ENCODE peak calls at places on chromosomes 3 and 15, in eight cellular contexts. Z is activated naive CD4-positive, alpha-beta T cell treated with anti-CD3 and anti-CD28 coated beads, Interleukin-2, amount 50 U/mL, for 72 hours; C is cardiac muscle cell; V is psoas muscle; O is Calu3; D is retina; A is SK-N-DZ; N is NAMALWA. W is an unnamed sample.

GRCh38 chr15:81813215-81813614 is 232.6 kb downstream of the MEX3B start:
- DNase-seq in C (no peak), A (no peak), D (no peak), Z (no peak), V (no peak), O (no peak), N (no peak), W (no peak)

GRCh38 chr3:186895406-186895805 is 34.9 kb upstream of the ST6GAL1 start:
- DNase-seq in Z (no peak), C (no peak), D (no peak), O (no peak), N (no peak), V (no peak), A (no peak), W (no peak)

GRCh38 chr15:43774062-43774461 is 2.7 kb downstream of the ELL3 start:
- DNase-seq in V (no peak), C (no peak), A (no peak), Z (no peak), D (no peak), N (no peak), O (no peak), W (no peak)

GRCh38 chr15:68635142-68635541 is 56.3 kb downstream of the CORO2B start:
- DNase-seq in A (no peak), O (no peak), Z (no peak), V (no peak), D (no peak), C (no peak), N (peak), W (no peak)

GRCh38 chr3:127678611-127679533 is 6.1 kb downstream of the ABTB1 start:
- DNase-seq in Z (peak), N (no peak), A (no peak), D (no peak), O (no peak), C (no peak), V (peak), W (no peak)

GRCh38 chr15:77541421-77542181 is 91.1 kb downstream of the LINGO1 start:
- DNase-seq in O (no peak), C (no peak), Z (no peak), N (no peak), V (no peak), D (peak), A (no peak), W (no peak)

GRCh38 chr3:122857019-122857418 is 62.1 kb downstream of the SLC49A4 start:
- DNase-seq in D (no peak), V (no peak), Z (no peak), C (no peak), A (no peak), O (no peak), N (no peak), W (no peak)

GRCh38 chr15:36911322-36911944 is 188.9 kb downstream of the MEIS2 start:
- DNase-seq in Z (no peak), V (no peak), N (no peak), C (no peak), O (no peak), A (no peak), D (no peak), W (no peak)

GRCh38 chr15:25240461-25241021 is 198.3 kb downstream of the UBE3A start:
- DNase-seq in A (no peak), C (no peak), O (no peak), Z (peak), N (no peak), D (no peak), V (peak), W (no peak)

W was measured in SK-N-MC.